ENCODE peak calls at places on chromosomes 7 and 10, in ten cellular contexts. H is HL-60, U is B cell, R is fibroblast of mammary gland, P is ovary, O is epithelial cell of esophagus, Q is activated B cell treated with CpG ODN at 0.5 μM for 24 hours, E is HFFc6, T is upper lobe of right lung, D is stomach. N is an unnamed sample.

GRCh38 chr7:38374507-38374906 is 101.1 kb upstream of the TARP start:
- DNase-seq in H (peak; percentile 50), U (peak; percentile 44), R (peak; percentile 52), P (no peak), O (no peak), Q (no peak), E (peak; percentile 19), T (no peak), D (no peak), N (no peak)

GRCh38 chr10:98758451-98758850 is 311.7 kb upstream of the HPS1 start:
- DNase-seq in H (no peak), U (no peak), R (no peak), P (no peak), O (no peak), Q (no peak), E (peak; percentile 12), T (no peak), D (no peak), N (no peak)

GRCh38 chr10:26962835-26963234 is 102.1 kb upstream of the ABI1 start:
- DNase-seq in H (no peak), U (no peak), R (no peak), P (no peak), O (no peak), Q (no peak), E (no peak), T (no peak), D (no peak), N (no peak)

GRCh38 chr10:59360605-59361515 is 1.5 kb downstream of the FAM13C start:
- DNase-seq in H (no peak), U (no peak), R (no peak), P (no peak), O (no peak), Q (no peak), E (no peak), T (no peak), D (no peak), N (no peak)

GRCh38 chr7:112053405-112054069 is 152.7 kb downstream of the DOCK4 start:
- DNase-seq in H (no peak), U (no peak), R (no peak), P (no peak), O (no peak), Q (no peak), E (no peak), T (no peak), D (no peak), N (no peak)

GRCh38 chr10:79184649-79185048 is 115.9 kb downstream of the ZMIZ1 start:
- DNase-seq in H (no peak), U (no peak), R (no peak), P (no peak), O (peak; percentile 20), Q (no peak), E (no peak), T (no peak), D (no peak), N (no peak)

GRCh38 chr7:128437426-128438332 is 18.0 kb upstream of the HILPDA start:
- DNase-seq in H (peak; percentile 67), U (peak; percentile 53), R (no peak), P (no peak), O (no peak), Q (no peak), E (no peak), T (no peak), D (no peak), N (no peak)

GRCh38 chr10:77909755-77910375 is 16.7 kb downstream of the DLG5 start:
- DNase-seq in H (no peak), U (no peak), R (peak; percentile 81), P (peak; percentile 39), O (peak; percentile 26), Q (no peak), E (peak; percentile 67), T (no peak), D (peak; percentile 54), N (no peak)

GRCh38 chr7:66205736-66206080 is 574 bp downstream of the TPST1 start:
- DNase-seq in H (no peak), U (no peak), R (no peak), P (no peak), O (no peak), Q (no peak), E (no peak), T (no peak), D (no peak), N (no peak)

GRCh38 chr10:13338337-13339128 is 9.6 kb downstream of the SEPHS1 start:
- DNase-seq in H (no peak), U (no peak), R (peak; percentile 80), P (no peak), O (no peak), Q (no peak), E (peak; percentile 54), T (no peak), D (no peak), N (no peak)

GRCh38 chr7:144769352-144769751 is 66.5 kb downstream of the TPK1 start:
- DNase-seq in H (no peak), U (no peak), R (no peak), P (no peak), O (no peak), Q (no peak), E (no peak), T (no peak), D (no peak), N (no peak)

GRCh38 chr7:21365866-21366624 is 61.8 kb upstream of the SP4 start:
- DNase-seq in H (no peak), U (no peak), R (peak; percentile 2), P (no peak), O (peak; percentile 91), Q (no peak), E (no peak), T (no peak), D (peak; percentile 32), N (no peak)

GRCh38 chr7:115332691-115333090 is 410.8 kb downstream of the MDFIC start:
- DNase-seq in H (no peak), U (no peak), R (peak; percentile 64), P (no peak), O (peak; percentile 50), Q (no peak), E (peak; percentile 1), T (no peak), D (no peak), N (no peak)

GRCh38 chr10:6383099-6383812 is 180.5 kb downstream of the PFKFB3 start:
- DNase-seq in H (no peak), U (no peak), R (peak; percentile 50), P (peak; percentile 30), O (no peak), Q (no peak), E (peak; percentile 30), T (no peak), D (no peak), N (no peak)

GRCh38 chr7:98826811-98827231 is 43.0 kb downstream of the TMEM130 start:
- DNase-seq in H (no peak), U (no peak), R (no peak), P (no peak), O (no peak), Q (no peak), E (no peak), T (no peak), D (peak; percentile 67), N (no peak)
- TF ChIP-seq CTCF in H (no peak), U (no peak), R (peak; percentile 2), P (no peak), O (peak; percentile 2), Q (no peak), E (no peak), T (no peak), D (no peak), N (no peak)

GRCh38 chr10:118674226-118674919 is 78.9 kb upstream of the PRLHR start:
- DNase-seq in H (no peak), U (no peak), R (no peak), P (no peak), O (no peak), Q (no peak), E (no peak), T (no peak), D (no peak), N (no peak)
- TF ChIP-seq CTCF in H (no peak), U (no peak), R (no peak), P (no peak), O (no peak), Q (no peak), E (no peak), T (no peak), D (no peak), N (no peak)

DNA sequence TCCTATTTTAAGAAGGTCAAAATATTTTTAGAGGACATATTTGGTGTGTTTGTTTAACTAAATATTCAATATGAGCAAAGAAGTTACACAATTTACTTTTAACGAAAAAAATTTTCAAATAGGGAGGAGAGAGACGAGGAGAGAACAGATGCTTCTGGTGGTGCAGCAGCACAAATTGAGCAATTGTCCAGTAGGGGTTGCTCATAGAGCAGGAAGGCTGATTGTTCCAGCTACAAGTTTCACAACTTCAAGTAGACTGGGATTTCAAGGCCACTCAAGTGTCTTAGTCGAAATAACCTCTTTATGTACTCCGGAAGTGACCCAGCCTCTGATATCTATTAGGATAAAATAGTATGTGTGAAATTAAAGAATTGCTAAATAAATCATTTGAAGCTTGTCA is 197.9 kb downstream of the HDAC9 start:
- DNase-seq in H (no peak), U (no peak), R (peak; percentile 94), P (no peak), O (peak; percentile 78), Q (no peak), E (peak; percentile 70), T (no peak), D (no peak), N (no peak)
- TF ChIP-seq CTCF in H (no peak), U (no peak), R (peak; percentile 93), P (no peak), O (peak; percentile 81), Q (no peak), E (peak; percentile 87), T (peak; percentile 53), D (no peak), N (peak; percentile 14)

GRCh38 chr10:130867446-130868194 is 443.9 kb downstream of the TCERG1L start:
- DNase-seq in H (no peak), U (no peak), R (no peak), P (no peak), O (no peak), Q (no peak), E (no peak), T (no peak), D (no peak), N (no peak)

GRCh38 chr10:130863044-130863443 is 448.5 kb downstream of the TCERG1L start:
- DNase-seq in H (no peak), U (no peak), R (no peak), P (no peak), O (no peak), Q (no peak), E (no peak), T (no peak), D (no peak), N (no peak)

GRCh38 chr10:130869179-130869841 is 442.2 kb downstream of the TCERG1L start:
- DNase-seq in H (no peak), U (no peak), R (no peak), P (no peak), O (no peak), Q (no peak), E (no peak), T (no peak), D (no peak), N (no peak)

GRCh38 chr10:130864951-130865350 is 446.6 kb downstream of the TCERG1L start:
- DNase-seq in H (no peak), U (no peak), R (no peak), P (no peak), O (no peak), Q (no peak), E (no peak), T (no peak), D (no peak), N (no peak)

GRCh38 chr10:130866857-130867256 is 444.7 kb downstream of the TCERG1L start:
- DNase-seq in H (no peak), U (no peak), R (no peak), P (no peak), O (no peak), Q (no peak), E (no peak), T (no peak), D (no peak), N (no peak)
- TF ChIP-seq CTCF in H (no peak), U (no peak), R (no peak), P (no peak), O (no peak), Q (no peak), E (no peak), T (no peak), D (no peak), N (no peak)

N was measured in CD14-positive monocyte.